ENCODE peak calls at places on chromosome 10, in eight cellular contexts. One of them, this sample, is unnamed.

GRCh38 chr10:34228066-34228465 is 587.0 kb downstream of the PARD3 start:
- DNase-seq in ureter: no peak
- DNase-seq in NCI-H460: no peak
- DNase-seq in CD8-positive, alpha-beta T cell: no peak
- DNase-seq in pons: no peak
- DNase-seq in iPS DF 19.7: no peak
- DNase-seq in astrocyte of the hippocampus: peak
- DNase-seq in lower lobe of right lung: no peak
- DNase-seq in this sample: no peak

GRCh38 chr10:132068431-132069121 is 2.8 kb downstream of the JAKMIP3 start:
- DNase-seq in CD8-positive, alpha-beta T cell: no peak
- DNase-seq in iPS DF 19.7: no peak
- DNase-seq in lower lobe of right lung: no peak
- DNase-seq in astrocyte of the hippocampus: no peak
- DNase-seq in ureter: no peak
- DNase-seq in NCI-H460: no peak
- DNase-seq in pons: no peak
- DNase-seq in this sample: no peak

GRCh38 chr10:78550090-78550489 is 516.4 kb downstream of the RPS24 start:
- DNase-seq in CD8-positive, alpha-beta T cell: no peak
- DNase-seq in iPS DF 19.7: no peak
- DNase-seq in NCI-H460: no peak
- DNase-seq in lower lobe of right lung: no peak
- DNase-seq in ureter: no peak
- DNase-seq in pons: no peak
- DNase-seq in astrocyte of the hippocampus: no peak
- DNase-seq in this sample: no peak

GRCh38 chr10:125868372-125868975 is 12.6 kb downstream of the DHX32 start:
- DNase-seq in NCI-H460: peak
- DNase-seq in iPS DF 19.7: peak
- DNase-seq in CD8-positive, alpha-beta T cell: no peak
- DNase-seq in ureter: no peak
- DNase-seq in lower lobe of right lung: no peak
- DNase-seq in pons: peak
- DNase-seq in astrocyte of the hippocampus: peak
- DNase-seq in this sample: peak

GRCh38 chr10:118508863-118509262 is 86.6 kb downstream of the PRLHR start:
- DNase-seq in iPS DF 19.7: no peak
- DNase-seq in astrocyte of the hippocampus: no peak
- DNase-seq in lower lobe of right lung: no peak
- DNase-seq in NCI-H460: no peak
- DNase-seq in ureter: no peak
- DNase-seq in CD8-positive, alpha-beta T cell: no peak
- DNase-seq in pons: no peak
- DNase-seq in this sample: no peak

GRCh38 chr10:132634241-132634946 is 96.8 kb downstream of the INPP5A start:
- DNase-seq in NCI-H460: no peak
- DNase-seq in astrocyte of the hippocampus: no peak
- DNase-seq in CD8-positive, alpha-beta T cell: no peak
- DNase-seq in lower lobe of right lung: no peak
- DNase-seq in ureter: no peak
- DNase-seq in iPS DF 19.7: no peak
- DNase-seq in pons: no peak
- DNase-seq in this sample: no peak

GRCh38 chr10:17673517-17674051 is 29.6 kb downstream of the STAM start:
- DNase-seq in CD8-positive, alpha-beta T cell: no peak
- DNase-seq in iPS DF 19.7: peak
- DNase-seq in ureter: no peak
- DNase-seq in lower lobe of right lung: no peak
- DNase-seq in astrocyte of the hippocampus: peak
- DNase-seq in pons: no peak
- DNase-seq in NCI-H460: peak
- DNase-seq in this sample: no peak

GRCh38 chr10:36602374-36602773 is 523.0 kb upstream of the ANKRD30A start:
- DNase-seq in pons: no peak
- DNase-seq in CD8-positive, alpha-beta T cell: no peak
- DNase-seq in NCI-H460: no peak
- DNase-seq in ureter: no peak
- DNase-seq in astrocyte of the hippocampus: peak
- DNase-seq in lower lobe of right lung: no peak
- DNase-seq in iPS DF 19.7: no peak
- DNase-seq in this sample: no peak

GRCh38 chr10:12351447-12351846 is 2.1 kb downstream of the CAMK1D start:
- DNase-seq in NCI-H460: no peak
- DNase-seq in ureter: no peak
- DNase-seq in iPS DF 19.7: no peak
- DNase-seq in astrocyte of the hippocampus: no peak
- DNase-seq in CD8-positive, alpha-beta T cell: no peak
- DNase-seq in pons: no peak
- DNase-seq in lower lobe of right lung: no peak
- DNase-seq in this sample: no peak

GRCh38 chr10:114801411-114801813 is 20.2 kb upstream of the FHIP2A start:
- DNase-seq in ureter: no peak
- DNase-seq in astrocyte of the hippocampus: no peak
- DNase-seq in CD8-positive, alpha-beta T cell: no peak
- DNase-seq in iPS DF 19.7: no peak
- DNase-seq in pons: no peak
- DNase-seq in NCI-H460: no peak
- DNase-seq in lower lobe of right lung: no peak
- DNase-seq in this sample: peak

GRCh38 chr10:123275183-123275549 is 121.0 kb downstream of the BUB3 start:
- DNase-seq in pons: no peak
- DNase-seq in iPS DF 19.7: no peak
- DNase-seq in ureter: no peak
- DNase-seq in NCI-H460: no peak
- DNase-seq in astrocyte of the hippocampus: peak
- DNase-seq in lower lobe of right lung: no peak
- DNase-seq in CD8-positive, alpha-beta T cell: no peak
- DNase-seq in this sample: no peak

GRCh38 chr10:97770265-97770664 is 1.5 kb downstream of the SFRP5 start:
- DNase-seq in lower lobe of right lung: no peak
- DNase-seq in NCI-H460: no peak
- DNase-seq in astrocyte of the hippocampus: no peak
- DNase-seq in CD8-positive, alpha-beta T cell: no peak
- DNase-seq in iPS DF 19.7: no peak
- DNase-seq in ureter: no peak
- DNase-seq in pons: no peak
- DNase-seq in this sample: no peak

GRCh38 chr10:32367793-32368453 is 21.0 kb upstream of the EPC1 start:
- DNase-seq in astrocyte of the hippocampus: peak
- DNase-seq in CD8-positive, alpha-beta T cell: peak
- DNase-seq in iPS DF 19.7: no peak
- DNase-seq in lower lobe of right lung: no peak
- DNase-seq in pons: peak
- DNase-seq in NCI-H460: no peak
- DNase-seq in ureter: peak
- DNase-seq in this sample: peak

GRCh38 chr10:69315610-69316312 is 37.5 kb downstream of the HK1 start:
- DNase-seq in NCI-H460: no peak
- DNase-seq in pons: no peak
- DNase-seq in ureter: no peak
- DNase-seq in iPS DF 19.7: no peak
- DNase-seq in astrocyte of the hippocampus: no peak
- DNase-seq in CD8-positive, alpha-beta T cell: no peak
- DNase-seq in lower lobe of right lung: no peak
- DNase-seq in this sample: no peak

GRCh38 chr10:36446873-36447272 is 678.5 kb upstream of the ANKRD30A start:
- DNase-seq in astrocyte of the hippocampus: no peak
- DNase-seq in iPS DF 19.7: no peak
- DNase-seq in CD8-positive, alpha-beta T cell: no peak
- DNase-seq in pons: no peak
- DNase-seq in NCI-H460: no peak
- DNase-seq in lower lobe of right lung: no peak
- DNase-seq in ureter: no peak
- DNase-seq in this sample: no peak

GRCh38 chr10:73759512-73760115 is 15.4 kb downstream of the SEC24C start:
- DNase-seq in pons: no peak
- DNase-seq in astrocyte of the hippocampus: no peak
- DNase-seq in NCI-H460: no peak
- DNase-seq in iPS DF 19.7: no peak
- DNase-seq in CD8-positive, alpha-beta T cell: no peak
- DNase-seq in ureter: no peak
- DNase-seq in lower lobe of right lung: peak
- DNase-seq in this sample: peak

GRCh38 chr10:13441476-13441875 is 87.3 kb downstream of the BEND7 start:
- DNase-seq in lower lobe of right lung: no peak
- DNase-seq in pons: no peak
- DNase-seq in ureter: no peak
- DNase-seq in astrocyte of the hippocampus: peak
- DNase-seq in iPS DF 19.7: no peak
- DNase-seq in CD8-positive, alpha-beta T cell: no peak
- DNase-seq in NCI-H460: no peak
- DNase-seq in this sample: no peak

GRCh38 chr10:77846718-77847311 is 79.7 kb downstream of the DLG5 start:
- DNase-seq in lower lobe of right lung: peak
- DNase-seq in astrocyte of the hippocampus: peak
- DNase-seq in CD8-positive, alpha-beta T cell: peak
- DNase-seq in NCI-H460: peak
- DNase-seq in iPS DF 19.7: peak
- DNase-seq in ureter: peak
- DNase-seq in pons: peak
- DNase-seq in this sample: peak

GRCh38 chr10:2772791-2773644 is 294.3 kb upstream of the PFKP start:
- DNase-seq in astrocyte of the hippocampus: no peak
- DNase-seq in iPS DF 19.7: no peak
- DNase-seq in CD8-positive, alpha-beta T cell: no peak
- DNase-seq in ureter: no peak
- DNase-seq in lower lobe of right lung: no peak
- DNase-seq in pons: no peak
- DNase-seq in NCI-H460: no peak
- DNase-seq in this sample: no peak

GRCh38 chr10:49257159-49257558 is 41.8 kb upstream of the C10orf71 start:
- DNase-seq in pons: no peak
- DNase-seq in NCI-H460: no peak
- DNase-seq in astrocyte of the hippocampus: no peak
- DNase-seq in ureter: no peak
- DNase-seq in lower lobe of right lung: no peak
- DNase-seq in CD8-positive, alpha-beta T cell: no peak
- DNase-seq in iPS DF 19.7: no peak
- DNase-seq in this sample: no peak

GRCh38 chr10:80664071-80664680 is 126.5 kb downstream of the SH2D4B start:
- DNase-seq in CD8-positive, alpha-beta T cell: peak
- DNase-seq in pons: peak
- DNase-seq in astrocyte of the hippocampus: peak
- DNase-seq in lower lobe of right lung: peak
- DNase-seq in NCI-H460: peak
- DNase-seq in ureter: peak
- DNase-seq in iPS DF 19.7: peak
- DNase-seq in this sample: no peak

GRCh38 chr10:71831646-71832552 is 19.2 kb downstream of the PSAP start:
- DNase-seq in astrocyte of the hippocampus: peak
- DNase-seq in pons: no peak
- DNase-seq in NCI-H460: no peak
- DNase-seq in lower lobe of right lung: no peak
- DNase-seq in ureter: no peak
- DNase-seq in CD8-positive, alpha-beta T cell: no peak
- DNase-seq in iPS DF 19.7: no peak
- DNase-seq in this sample: no peak

GRCh38 chr10:131571845-131572244 is 260.3 kb upstream of the TCERG1L start:
- DNase-seq in CD8-positive, alpha-beta T cell: no peak
- DNase-seq in NCI-H460: no peak
- DNase-seq in iPS DF 19.7: no peak
- DNase-seq in lower lobe of right lung: no peak
- DNase-seq in astrocyte of the hippocampus: no peak
- DNase-seq in pons: no peak
- DNase-seq in ureter: peak
- DNase-seq in this sample: no peak

GRCh38 chr10:69819713-69820506 is 18.2 kb downstream of the COL13A1 start:
- DNase-seq in astrocyte of the hippocampus: peak
- DNase-seq in NCI-H460: no peak
- DNase-seq in iPS DF 19.7: no peak
- DNase-seq in lower lobe of right lung: no peak
- DNase-seq in ureter: no peak
- DNase-seq in CD8-positive, alpha-beta T cell: no peak
- DNase-seq in pons: no peak
- DNase-seq in this sample: no peak

GRCh38 chr10:17599089-17599488 is 18.1 kb downstream of the HACD1 start:
- DNase-seq in iPS DF 19.7: no peak
- DNase-seq in astrocyte of the hippocampus: peak
- DNase-seq in NCI-H460: no peak
- DNase-seq in pons: no peak
- DNase-seq in lower lobe of right lung: no peak
- DNase-seq in CD8-positive, alpha-beta T cell: no peak
- DNase-seq in ureter: no peak
- DNase-seq in this sample: no peak

GRCh38 chr10:35336921-35337741 is 822 bp downstream of the CCNY start:
- DNase-seq in astrocyte of the hippocampus: peak
- DNase-seq in lower lobe of right lung: peak
- DNase-seq in iPS DF 19.7: no peak
- DNase-seq in ureter: peak
- DNase-seq in NCI-H460: no peak
- DNase-seq in pons: no peak
- DNase-seq in CD8-positive, alpha-beta T cell: peak
- DNase-seq in this sample: peak

GRCh38 chr10:122537545-122537944 is 23.0 kb upstream of the DMBT1 start:
- DNase-seq in iPS DF 19.7: no peak
- DNase-seq in pons: no peak
- DNase-seq in NCI-H460: no peak
- DNase-seq in lower lobe of right lung: no peak
- DNase-seq in astrocyte of the hippocampus: no peak
- DNase-seq in CD8-positive, alpha-beta T cell: no peak
- DNase-seq in ureter: no peak
- DNase-seq in this sample: no peak

GRCh38 chr10:48363617-48364355 is 57.3 kb downstream of the MAPK8 start:
- DNase-seq in CD8-positive, alpha-beta T cell: no peak
- DNase-seq in astrocyte of the hippocampus: peak
- DNase-seq in pons: peak
- DNase-seq in ureter: peak
- DNase-seq in lower lobe of right lung: no peak
- DNase-seq in iPS DF 19.7: peak
- DNase-seq in NCI-H460: peak
- DNase-seq in this sample: peak

GRCh38 chr10:70162892-70163201 is 7.5 kb downstream of the SAR1A start:
- DNase-seq in NCI-H460: no peak
- DNase-seq in CD8-positive, alpha-beta T cell: no peak
- DNase-seq in lower lobe of right lung: no peak
- DNase-seq in pons: no peak
- DNase-seq in astrocyte of the hippocampus: no peak
- DNase-seq in iPS DF 19.7: no peak
- DNase-seq in ureter: no peak
- DNase-seq in this sample: peak